ENCODE peak calls at places on chromosomes 11 and 22, in five cellular contexts. T is endothelial cell of umbilical vein, H is ovary, O is AG04450, J is NCI-H187. L is an unnamed sample.

GRCh38 chr22:33894515-33894914 is 25.8 kb downstream of the LARGE1 start:
- DNase-seq in T (no peak), O (no peak), H (no peak), J (no peak), L (no peak)

GRCh38 chr11:45960387-45961110 is 38.1 kb downstream of the LARGE2 start:
- DNase-seq in T (no peak), O (no peak), H (no peak), J (no peak), L (no peak)

GRCh38 chr11:111465400-111465799 is 46.8 kb downstream of the BTG4 start:
- DNase-seq in J (no peak), H (no peak), O (no peak), T (no peak), L (no peak)

GRCh38 chr22:19798320-19798665 is 37.7 kb downstream of the TBX1 start:
- DNase-seq in H (no peak), O (no peak), T (no peak), J (no peak), L (no peak)

GRCh38 chr11:94639901-94640721 is 72.9 kb downstream of the PIWIL4 start:
- DNase-seq in O (no peak), T (no peak), H (no peak), J (no peak), L (no peak)

GRCh38 chr11:97722065-97722464 is 1298.7 kb upstream of the CNTN5 start:
- DNase-seq in O (peak), H (no peak), T (peak), J (no peak), L (peak)

GRCh38 chr22:29032584-29032983 is 29.0 kb downstream of the C22orf31 start:
- DNase-seq in H (no peak), O (no peak), J (no peak), T (peak), L (peak)

GRCh38 chr11:12724301-12725046 is 50.3 kb downstream of the TEAD1 start:
- DNase-seq in H (peak), T (peak), J (peak), O (peak), L (peak)

GRCh38 chr22:49763696-49764095 is 64.0 kb downstream of the BRD1 start:
- DNase-seq in J (no peak), O (no peak), H (no peak), T (no peak), L (no peak)

GRCh38 chr11:12224537-12224893 is 114.1 kb downstream of the MICAL2 start:
- DNase-seq in O (peak), H (no peak), J (no peak), T (peak), L (peak)

GRCh38 chr11:113255096-113255495 is 59.3 kb upstream of the TTC12 start:
- DNase-seq in T (no peak), O (no peak), H (no peak), J (no peak), L (no peak)

GRCh38 chr11:1083621-1084551 is 9.2 kb downstream of the MUC2 start:
- DNase-seq in T (no peak), H (peak), J (no peak), O (no peak), L (no peak)

GRCh38 chr11:90192869-90193582 is 29.8 kb downstream of the CHORDC1 start:
- DNase-seq in O (no peak), H (no peak), T (no peak), J (no peak), L (no peak)

GRCh38 chr22:42297778-42298177 is 27.3 kb upstream of the TCF20 start:
- DNase-seq in J (no peak), T (no peak), O (no peak), H (no peak), L (no peak)

GRCh38 chr11:1323779-1324178 is 14.3 kb upstream of the TOLLIP start:
- DNase-seq in H (no peak), O (no peak), T (no peak), J (no peak), L (no peak)

GRCh38 chr11:100008440-100008839 is 678.6 kb upstream of the ARHGAP42 start:
- DNase-seq in O (no peak), T (no peak), H (no peak), J (no peak), L (no peak)

GRCh38 chr11:31919175-31919574 is 108.1 kb upstream of the PAX6 start:
- DNase-seq in T (no peak), O (no peak), H (no peak), J (no peak), L (no peak)

GRCh38 chr11:1830500-1831223 is 4.1 kb upstream of the SYT8 start:
- DNase-seq in J (no peak), H (no peak), O (no peak), T (no peak), L (no peak)

GRCh38 chr11:126930100-126930841 is 70.3 kb downstream of the KIRREL3 start:
- DNase-seq in T (no peak), O (no peak), J (no peak), H (no peak), L (no peak)

GRCh38 chr11:92740251-92740650 is 229.2 kb upstream of the MTNR1B start:
- DNase-seq in H (no peak), O (no peak), T (no peak), J (no peak), L (no peak)

GRCh38 chr11:1485504-1485885 is 1.1 kb downstream of the MOB2 start:
- DNase-seq in T (no peak), O (no peak), J (no peak), H (no peak), L (no peak)

GRCh38 chr22:18947905-18948304 is 11.8 kb upstream of the PRODH start:
- DNase-seq in H (no peak), J (no peak), O (no peak), T (no peak), L (no peak)

GRCh38 chr11:71988050-71988449 is 10.7 kb upstream of the IL18BP start:
- DNase-seq in O (peak), H (no peak), J (no peak), T (no peak), L (no peak)

GRCh38 chr11:57228600-57228999 is 8.4 kb downstream of the APLNR start:
- DNase-seq in T (no peak), J (no peak), O (no peak), H (no peak), L (no peak)

GRCh38 chr22:44870021-44870420 is 117.6 kb downstream of the ARHGAP8 start:
- DNase-seq in J (no peak), T (no peak), O (no peak), H (no peak), L (no peak)

L was measured in dermis blood vessel endothelial cell.